ENCODE peak calls at places on chromosome 12, in eight cellular contexts. A, K, J, C, G, O, S and L are unnamed samples.

GRCh38 chr12:78746001-78746400 is 118.6 kb upstream of the SYT1 start:
- DNase-seq in A (no peak), K (no peak), J (no peak), C (no peak), G (no peak), O (no peak), S (no peak), L (no peak)

GRCh38 chr12:96375841-96376249 is 24.4 kb downstream of the CDK17 start:
- DNase-seq in A (no peak), K (peak; percentile 50), J (no peak), C (no peak), G (no peak), O (no peak), S (no peak), L (no peak)

GRCh38 chr12:5582541-5582940 is 150.6 kb downstream of the NTF3 start:
- DNase-seq in A (no peak), K (no peak), J (no peak), C (no peak), G (no peak), O (no peak), S (no peak), L (no peak)

GRCh38 chr12:115354007-115354452 is 670.1 kb upstream of the TBX3 start:
- DNase-seq in A (no peak), K (no peak), J (peak; percentile 99), C (peak; percentile 89), G (no peak), O (no peak), S (peak; percentile 97), L (peak; percentile 95)

GRCh38 chr12:109716512-109717389 is 3.1 kb downstream of the FAM222A start:
- DNase-seq in A (no peak), K (no peak), J (no peak), C (no peak), G (no peak), O (no peak), S (no peak), L (no peak)

GRCh38 chr12:22657538-22657937 is 32.6 kb downstream of the ETNK1 start:
- DNase-seq in A (no peak), K (no peak), J (peak; percentile 54), C (no peak), G (no peak), O (no peak), S (no peak), L (no peak)

GRCh38 chr12:50642755-50643154 is 121.1 kb upstream of the ATF1 start:
- DNase-seq in A (no peak), K (no peak), J (no peak), C (no peak), G (no peak), O (no peak), S (no peak), L (no peak)

GRCh38 chr12:49121047-49121696 is 10.0 kb downstream of the TUBA1B start:
- DNase-seq in A (no peak), K (no peak), J (peak; percentile 84), C (peak; percentile 47), G (peak; percentile 15), O (peak; percentile 37), S (peak; percentile 59), L (no peak)

GRCh38 chr12:124559182-124560017 is 8.0 kb downstream of the NCOR2 start:
- DNase-seq in A (no peak), K (no peak), J (peak; percentile 25), C (no peak), G (no peak), O (no peak), S (peak; percentile 63), L (no peak)

GRCh38 chr12:113222730-113223531 is 1.7 kb downstream of the TPCN1 start:
- DNase-seq in A (no peak), K (peak; percentile 20), J (peak; percentile 87), C (peak; percentile 77), G (peak; percentile 25), O (no peak), S (peak; percentile 81), L (peak; percentile 51)

GRCh38 chr12:121806556-121807308 is 2.9 kb downstream of the SETD1B start:
- DNase-seq in A (no peak), K (no peak), J (no peak), C (no peak), G (no peak), O (no peak), S (no peak), L (no peak)

GRCh38 chr12:91687052-91688017 is 458.3 kb downstream of the BTG1 start:
- DNase-seq in A (no peak), K (no peak), J (no peak), C (no peak), G (no peak), O (no peak), S (no peak), L (no peak)

GRCh38 chr12:104682790-104683279 is 226.1 kb downstream of the CHST11 start:
- DNase-seq in A (no peak), K (peak; percentile 79), J (no peak), C (no peak), G (no peak), O (no peak), S (no peak), L (no peak)

GRCh38 chr12:61490732-61491498 is 769.3 kb upstream of the USP15 start:
- DNase-seq in A (no peak), K (no peak), J (no peak), C (no peak), G (no peak), O (no peak), S (no peak), L (peak; percentile 47)

GRCh38 chr12:16008442-16008841 is 97.3 kb downstream of the DERA start:
- DNase-seq in A (no peak), K (no peak), J (no peak), C (no peak), G (no peak), O (no peak), S (no peak), L (no peak)

GRCh38 chr12:25759752-25760151 is 198.7 kb upstream of the RASSF8 start:
- DNase-seq in A (no peak), K (no peak), J (peak; percentile 11), C (no peak), G (no peak), O (no peak), S (peak; percentile 3), L (no peak)

GRCh38 chr12:126588586-126589249 is 1523.5 kb downstream of the AACS start:
- DNase-seq in A (no peak), K (no peak), J (no peak), C (no peak), G (no peak), O (no peak), S (no peak), L (no peak)

GRCh38 chr12:82688035-82688501 is 1.4 kb downstream of the TMTC2 start:
- DNase-seq in A (no peak), K (no peak), J (peak; percentile 1), C (no peak), G (no peak), O (no peak), S (peak; percentile 3), L (no peak)

GRCh38 chr12:27610380-27610779 is 85.9 kb upstream of the REP15 start:
- DNase-seq in A (no peak), K (no peak), J (no peak), C (no peak), G (no peak), O (no peak), S (peak; percentile 33), L (no peak)

GRCh38 chr12:8622681-8623080 is 10.0 kb upstream of the AICDA start:
- DNase-seq in A (no peak), K (no peak), J (no peak), C (no peak), G (no peak), O (no peak), S (no peak), L (no peak)

GRCh38 chr12:22738945-22739344 is 114.0 kb downstream of the ETNK1 start:
- DNase-seq in A (no peak), K (no peak), J (peak; percentile 22), C (no peak), G (no peak), O (no peak), S (no peak), L (peak; percentile 81)

GRCh38 chr12:124720687-124721500 is 142.8 kb downstream of the SCARB1 start:
- DNase-seq in A (no peak), K (no peak), J (peak; percentile 61), C (peak; percentile 84), G (peak; percentile 60), O (no peak), S (no peak), L (peak; percentile 46)

GRCh38 chr12:71321130-71321529 is 118.5 kb upstream of the LGR5 start:
- DNase-seq in A (no peak), K (no peak), J (no peak), C (no peak), G (no peak), O (no peak), S (no peak), L (no peak)

GRCh38 chr12:95966287-95966870 is 23.2 kb downstream of the AMDHD1 start:
- DNase-seq in A (no peak), K (no peak), J (peak; percentile 7), C (no peak), G (peak; percentile 17), O (no peak), S (no peak), L (no peak)

GRCh38 chr12:58416211-58416610 is 474.8 kb downstream of the ATP23 start:
- DNase-seq in A (no peak), K (no peak), J (peak; percentile 76), C (no peak), G (no peak), O (no peak), S (peak; percentile 76), L (peak; percentile 54)

GRCh38 chr12:53380797-53381738 is 1.1 kb downstream of the SP1 start:
- DNase-seq in A (no peak), K (peak; percentile 28), J (peak; percentile 81), C (no peak), G (no peak), O (peak; percentile 27), S (peak; percentile 34), L (no peak)